ENCODE peak calls at places on chromosomes 2 and 18, in seven cellular contexts. G, H, M, B, L, I and D are unnamed samples.
A peak's percentile ranks its signal among the peaks of the same experiment; 100 is the strongest.

GRCh38 chr2:176085861-176086771 is 2.4 kb upstream of the EVX2 start:
- DNase-seq in L (no peak), I (peak; percentile 62), B (no peak), G (peak; percentile 62), M (peak; percentile 56), H (no peak), D (peak; percentile 64)

GRCh38 chr18:78711316-78711715 is 268.3 kb upstream of the SALL3 start:
- DNase-seq in I (no peak), H (no peak), M (no peak), L (no peak), B (no peak), G (no peak), D (no peak)

GRCh38 chr2:45840481-45840880 is 189.0 kb downstream of the PRKCE start:
- DNase-seq in I (no peak), G (no peak), B (no peak), L (no peak), H (no peak), M (no peak), D (no peak)

GRCh38 chr2:63740943-63741342 is 100.8 kb upstream of the UGP2 start:
- DNase-seq in M (no peak), I (no peak), H (no peak), L (no peak), B (no peak), G (no peak), D (no peak)

GRCh38 chr2:239929504-239929903 is 95.6 kb downstream of the NDUFA10 start:
- DNase-seq in M (peak; percentile 4), G (no peak), I (peak; percentile 3), B (no peak), H (no peak), L (no peak), D (no peak)

GRCh38 chr18:58529714-58530354 is 99.1 kb downstream of the ALPK2 start:
- DNase-seq in M (peak; percentile 76), I (peak; percentile 46), B (peak; percentile 24), L (no peak), H (peak; percentile 21), G (no peak), D (peak; percentile 49)

GRCh38 chr18:30358545-30358944 is 684.0 kb downstream of the DSC3 start:
- DNase-seq in M (no peak), B (no peak), I (no peak), G (no peak), H (no peak), L (no peak), D (no peak)

GRCh38 chr2:235347691-235348090 is 146.2 kb upstream of the AGAP1 start:
- DNase-seq in G (no peak), L (no peak), H (no peak), M (no peak), B (peak; percentile 29), I (no peak), D (no peak)

GRCh38 chr2:72041638-72042111 is 106.0 kb downstream of the CYP26B1 start:
- DNase-seq in G (no peak), B (no peak), L (peak; percentile 85), I (no peak), M (no peak), H (no peak), D (no peak)

GRCh38 chr2:169129703-169130243 is 60.4 kb downstream of the DHRS9 start:
- DNase-seq in I (no peak), H (no peak), L (peak; percentile 75), B (no peak), M (no peak), G (no peak), D (no peak)

GRCh38 chr2:152715854-152716428 is 1.3 kb downstream of the PRPF40A start:
- DNase-seq in M (no peak), L (no peak), I (peak; percentile 56), B (no peak), G (no peak), H (peak; percentile 18), D (no peak)

GRCh38 chr2:85162746-85163301 is 29.6 kb downstream of the TCF7L1 start:
- DNase-seq in L (no peak), G (no peak), H (no peak), B (peak; percentile 39), I (no peak), M (no peak), D (no peak)

GRCh38 chr2:222797308-222797707 is 63.5 kb upstream of the ACSL3 start:
- DNase-seq in L (no peak), G (no peak), I (no peak), B (no peak), M (no peak), H (no peak), D (no peak)

GRCh38 chr2:208556954-208557601 is 150.5 kb downstream of the PTH2R start:
- DNase-seq in H (no peak), I (peak; percentile 83), G (no peak), B (no peak), M (no peak), L (no peak), D (no peak)

GRCh38 chr2:19346983-19347618 is 11.3 kb downstream of the OSR1 start:
- DNase-seq in G (no peak), H (no peak), L (no peak), I (no peak), B (no peak), M (no peak), D (peak; percentile 38)

GRCh38 chr2:96389728-96390127 is 54.2 kb downstream of the NCAPH start:
- DNase-seq in M (no peak), H (no peak), G (no peak), I (no peak), B (no peak), L (no peak), D (no peak)

GRCh38 chr18:27931563-27931962 is 245.4 kb downstream of the CDH2 start:
- DNase-seq in G (no peak), H (no peak), M (no peak), B (no peak), L (no peak), I (no peak), D (no peak)

GRCh38 chr2:118645891-118646290 is 201.6 kb downstream of the EN1 start:
- DNase-seq in L (no peak), B (no peak), G (no peak), M (no peak), H (no peak), I (no peak), D (no peak)

GRCh38 chr2:237864940-237865622 is 5.7 kb downstream of the RAMP1 start:
- DNase-seq in B (no peak), H (no peak), L (peak; percentile 92), G (no peak), I (no peak), M (no peak), D (no peak)

GRCh38 chr18:60067426-60068210 is 167.8 kb downstream of the PMAIP1 start:
- DNase-seq in I (no peak), H (no peak), B (no peak), M (no peak), L (no peak), G (no peak), D (no peak)

GRCh38 chr2:212902421-212902820 is 249.0 kb downstream of the IKZF2 start:
- DNase-seq in B (no peak), G (no peak), M (no peak), I (no peak), L (no peak), H (no peak), D (no peak)

GRCh38 chr2:205822578-205822977 is 140.3 kb downstream of the NRP2 start:
- DNase-seq in I (no peak), L (no peak), H (no peak), M (no peak), B (peak; percentile 24), G (no peak), D (no peak)

GRCh38 chr2:157858846-157859245 is 17.3 kb downstream of the ACVR1 start:
- DNase-seq in M (no peak), H (no peak), I (no peak), L (no peak), G (no peak), B (no peak), D (no peak)

DNA sequence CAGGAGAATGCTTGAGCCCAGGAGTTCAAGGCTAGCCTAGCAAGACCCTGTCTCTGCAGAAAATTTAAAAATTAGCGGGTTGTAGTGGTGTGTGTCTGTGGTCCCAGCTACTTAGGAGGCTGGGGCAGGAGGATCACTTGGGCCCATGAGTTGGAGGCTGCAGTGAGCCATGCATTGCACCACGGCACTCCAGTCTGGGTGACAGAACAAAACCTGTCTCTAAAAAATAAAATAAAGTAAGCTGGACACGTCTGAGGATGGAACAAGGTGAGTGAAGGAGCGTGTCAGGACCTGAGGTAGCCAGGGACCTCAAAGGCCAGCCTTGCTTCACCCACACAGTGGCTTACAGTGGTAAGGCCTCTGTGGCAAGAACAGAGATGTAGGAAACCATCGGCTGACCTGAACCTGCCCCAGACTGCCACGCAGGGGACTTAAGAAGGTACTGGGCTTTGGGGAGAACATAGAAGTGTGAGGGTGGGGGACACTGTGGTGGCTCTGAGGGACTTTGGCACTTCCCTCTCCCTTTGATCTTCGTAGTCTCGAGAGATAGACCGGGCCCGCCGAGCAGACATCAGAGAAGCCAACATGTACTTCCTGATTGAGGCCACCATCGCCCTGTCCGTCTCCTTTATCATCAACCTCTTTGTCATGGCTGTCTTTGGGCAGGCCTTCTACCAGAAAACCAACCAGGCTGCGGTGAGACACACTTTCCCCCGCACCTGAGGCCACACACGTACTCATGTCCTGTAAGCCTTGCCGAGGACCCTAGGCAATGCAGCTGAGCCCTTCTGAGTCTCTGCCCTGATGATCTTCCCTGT is 7.5 kb downstream of the SLC11A1 start:
- DNase-seq in L (no peak), B (no peak), H (no peak), G (no peak), M (no peak), I (no peak), D (no peak)
- TF ChIP-seq CTCF in L (no peak), B (no peak), H (no peak), G (no peak), M (no peak), I (no peak), D (no peak)

GRCh38 chr2:156317631-156318030 is 14.9 kb downstream of the NR4A2 start:
- DNase-seq in I (no peak), B (no peak), M (no peak), G (no peak), L (no peak), H (no peak), D (no peak)
- TF ChIP-seq CTCF in I (no peak), B (no peak), M (no peak), G (no peak), L (no peak), H (no peak), D (no peak)

DNA sequence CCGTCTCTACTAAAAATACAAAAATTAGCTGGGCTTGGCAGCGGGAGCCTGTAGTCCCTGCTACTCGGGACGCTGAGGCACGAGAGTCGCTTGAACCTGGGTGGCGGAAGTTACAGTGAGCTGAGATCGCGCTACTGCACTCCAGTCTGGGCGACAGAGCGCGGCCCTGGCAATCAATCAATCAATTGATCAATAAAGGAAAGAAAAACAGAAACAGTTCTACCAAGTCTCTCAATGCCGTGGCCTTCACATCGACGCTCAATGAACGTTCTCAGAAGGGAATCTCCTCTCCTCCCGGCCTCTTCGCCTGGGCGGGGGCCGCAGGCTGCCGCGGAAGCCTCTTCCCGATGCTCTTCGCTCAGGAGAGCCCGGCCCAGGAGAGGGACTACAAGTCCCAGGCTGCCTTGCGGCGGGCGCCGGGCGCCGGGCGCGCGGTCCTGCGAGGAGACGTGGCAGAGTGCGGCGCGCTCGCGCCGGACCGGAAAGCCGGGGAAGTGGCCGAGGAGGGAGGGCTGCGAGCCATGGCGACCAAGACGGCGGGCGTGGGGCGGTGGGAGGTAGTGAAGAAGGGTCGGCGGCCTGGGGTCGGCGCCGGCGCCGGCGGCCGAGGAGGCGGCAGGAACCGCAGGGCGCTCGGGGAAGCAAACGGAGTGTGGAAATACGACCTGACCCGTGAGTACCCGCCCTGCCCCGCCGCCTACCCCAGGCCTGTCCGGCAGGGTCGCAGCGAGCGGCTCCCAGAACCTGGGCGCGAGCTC is at the start of gene TMEM214:
- DNase-seq in L (peak; percentile 95), M (peak; percentile 90), I (peak; percentile 95), B (peak; percentile 60), G (peak; percentile 83), H (peak; percentile 74), D (peak; percentile 96)
- TF ChIP-seq CTCF in L (no peak), M (no peak), I (no peak), B (no peak), G (no peak), H (peak; percentile 27), D (no peak)

GRCh38 chr18:33040213-33040612 is 267.4 kb upstream of the KLHL14 start:
- DNase-seq in I (no peak), M (no peak), H (no peak), B (no peak), L (no peak), G (no peak), D (no peak)
- TF ChIP-seq CTCF in I (no peak), M (no peak), H (no peak), B (no peak), L (no peak), G (no peak), D (no peak)